ENCODE peak calls at places on chromosomes 12 and 14, in ten cellular contexts. N, A, R, Z, S, O, H, V, C and D are unnamed samples.

GRCh38 chr12:78865297-78865955 is 852 bp downstream of the SYT1 start:
- DNase-seq in A (no peak), V (no peak), O (peak; percentile 11), R (no peak), N (peak; percentile 24), S (no peak), H (no peak), C (no peak), Z (peak; percentile 25), D (no peak)

GRCh38 chr12:32312049-32312670 is 87.2 kb upstream of the FGD4 start:
- DNase-seq in N (peak; percentile 45), A (peak; percentile 74), R (no peak), H (no peak), O (peak; percentile 86), V (no peak), Z (peak; percentile 84), C (peak; percentile 73), S (no peak), D (peak; percentile 87)

GRCh38 chr12:57630891-57631433 is 2.0 kb downstream of the B4GALNT1 start:
- DNase-seq in S (no peak), R (peak; percentile 65), V (peak; percentile 79), N (no peak), C (no peak), O (no peak), Z (no peak), H (no peak), A (no peak), D (no peak)

GRCh38 chr12:81354327-81354932 is 276.6 kb downstream of the ACSS3 start:
- DNase-seq in S (no peak), Z (peak; percentile 1), C (no peak), A (no peak), O (no peak), N (no peak), H (no peak), V (no peak), R (no peak), D (no peak)

GRCh38 chr12:45887544-45887943 is 102.8 kb downstream of the SCAF11 start:
- DNase-seq in R (no peak), V (no peak), C (no peak), S (no peak), O (no peak), H (no peak), N (no peak), Z (no peak), A (no peak), D (no peak)

GRCh38 chr12:98591209-98591608 is 2.3 kb upstream of the SLC25A3 start:
- DNase-seq in R (no peak), V (no peak), H (no peak), S (no peak), N (no peak), Z (no peak), O (peak; percentile 52), C (no peak), A (no peak), D (no peak)

GRCh38 chr12:91937033-91937432 is 208.6 kb downstream of the BTG1 start:
- DNase-seq in V (no peak), Z (no peak), O (no peak), C (no peak), N (no peak), H (no peak), A (no peak), S (no peak), R (no peak), D (no peak)

GRCh38 chr14:101859538-101859902 is 98.0 kb downstream of the PPP2R5C start:
- DNase-seq in N (no peak), S (no peak), Z (no peak), H (no peak), O (no peak), C (no peak), A (no peak), R (no peak), V (no peak), D (no peak)

GRCh38 chr12:27779837-27780611 is at the start of the genes KLHL42 and MANSC4:
- DNase-seq in A (peak; percentile 84), S (peak; percentile 34), V (no peak), R (peak; percentile 91), O (peak; percentile 76), C (peak; percentile 80), H (peak; percentile 64), N (peak; percentile 72), Z (peak; percentile 68), D (peak; percentile 83)

GRCh38 chr14:58904771-58905170 is 267.0 kb downstream of the DACT1 start:
- DNase-seq in S (no peak), N (no peak), V (no peak), H (no peak), R (no peak), O (no peak), C (no peak), Z (peak; percentile 45), A (no peak), D (peak; percentile 10)

GRCh38 chr12:10615532-10615931 is 2.1 kb upstream of the MAGOHB start:
- DNase-seq in A (peak; percentile 34), C (peak; percentile 76), Z (no peak), S (no peak), O (no peak), N (peak; percentile 64), H (no peak), V (no peak), R (no peak), D (no peak)

GRCh38 chr14:94005324-94005723 is 8.2 kb downstream of the CCDC197 start:
- DNase-seq in A (peak; percentile 45), V (no peak), N (no peak), O (peak; percentile 27), S (no peak), C (peak; percentile 22), H (no peak), Z (no peak), R (no peak), D (no peak)

GRCh38 chr12:27732281-27732680 is 21.6 kb downstream of the MRPS35 start:
- DNase-seq in A (peak; percentile 37), O (peak; percentile 22), Z (no peak), S (no peak), H (no peak), R (no peak), C (peak; percentile 39), V (no peak), N (peak; percentile 5), D (no peak)

GRCh38 chr14:70380834-70381233 is 21.4 kb upstream of the COX16 start:
- DNase-seq in V (no peak), C (no peak), H (no peak), Z (no peak), A (no peak), S (no peak), O (no peak), R (no peak), N (no peak), D (no peak)

GRCh38 chr14:95891742-95892141 is 15.1 kb downstream of the TUNAR start:
- DNase-seq in V (no peak), A (no peak), C (peak; percentile 27), H (no peak), S (no peak), N (peak; percentile 40), O (no peak), Z (peak; percentile 52), R (no peak), D (peak; percentile 1)

GRCh38 chr12:114949081-114949480 is 265.1 kb upstream of the TBX3 start:
- DNase-seq in N (no peak), Z (no peak), V (no peak), A (no peak), H (no peak), S (no peak), O (no peak), R (no peak), C (no peak), D (no peak)

GRCh38 chr12:124695861-124696260 is 128.4 kb upstream of the NCOR2 start:
- DNase-seq in N (peak; percentile 32), O (no peak), A (no peak), Z (no peak), H (no peak), V (no peak), R (no peak), C (peak; percentile 47), S (no peak), D (no peak)

GRCh38 chr12:117169548-117169947 is 20.7 kb downstream of the FBXO21 start:
- DNase-seq in A (no peak), H (no peak), O (no peak), V (no peak), C (no peak), R (no peak), N (no peak), Z (no peak), S (no peak), D (no peak)

GRCh38 chr14:105102893-105103292 is 37.7 kb upstream of the GPR132 start:
- DNase-seq in C (no peak), O (no peak), Z (no peak), N (no peak), A (peak; percentile 23), R (no peak), H (no peak), V (no peak), S (peak; percentile 19), D (no peak)

GRCh38 chr12:56315256-56315625 is 547 bp downstream of the CNPY2 start:
- DNase-seq in C (peak; percentile 22), R (no peak), N (no peak), Z (no peak), H (peak; percentile 31), O (no peak), S (no peak), V (no peak), A (no peak), D (no peak)

GRCh38 chr14:54600685-54601084 is 33.8 kb downstream of the SAMD4A start:
- DNase-seq in H (no peak), N (peak; percentile 21), S (no peak), A (no peak), C (peak; percentile 78), V (no peak), Z (peak; percentile 84), R (no peak), O (peak; percentile 50), D (peak; percentile 60)

GRCh38 chr12:51913071-51914033 is 6.0 kb downstream of the ACVRL1 start:
- DNase-seq in A (no peak), H (no peak), N (no peak), C (no peak), R (peak; percentile 84), S (no peak), O (no peak), V (no peak), Z (no peak), D (no peak)
- H3K4me3 ChIP-seq in A (no peak overlapping the region), H (no peak overlapping the region), N (no peak overlapping the region), C (no peak overlapping the region), R (no peak overlapping the region), S (no peak overlapping the region), O (no peak overlapping the region), V (no peak overlapping the region), Z (no peak overlapping the region), D (no peak overlapping the region)

GRCh38 chr12:109115758-109116610 is at the start of gene ACACB:
- DNase-seq in N (no peak), A (no peak), O (peak; percentile 13), C (no peak), V (no peak), R (no peak), Z (no peak), S (no peak), H (peak; percentile 74), D (peak; percentile 30)
- TF ChIP-seq CTCF in N (no peak), A (no peak), O (no peak), C (no peak), V (no peak), R (no peak), Z (no peak), S (no peak), H (no peak), D (no peak)

GRCh38 chr12:42584539-42585174 is 4.9 kb downstream of the PRICKLE1 start:
- DNase-seq in Z (peak; percentile 64), V (peak; percentile 70), C (no peak), R (no peak), A (no peak), O (peak; percentile 43), S (no peak), H (no peak), N (no peak), D (no peak)
- H3K4me3 ChIP-seq in Z (peak overlapping the region; percentile 15), V (peak overlapping the region; percentile 16), C (no peak overlapping the region), R (no peak overlapping the region), A (no peak overlapping the region), O (no peak overlapping the region), S (no peak overlapping the region), H (no peak overlapping the region), N (no peak overlapping the region), D (no peak overlapping the region)

GRCh38 chr12:6867407-6868210 is at the start of gene TPI1:
- DNase-seq in N (peak; percentile 72), H (peak; percentile 88), Z (peak; percentile 80), V (peak; percentile 98), O (peak; percentile 84), C (peak; percentile 81), R (peak; percentile 97), S (peak; percentile 82), A (peak; percentile 92), D (peak; percentile 83)
- TF ChIP-seq CTCF in N (no peak), H (no peak), Z (no peak), V (no peak), O (no peak), C (no peak), R (no peak), S (no peak), A (no peak), D (no peak)